ENCODE peak calls at places on chromosomes 1 and 21, in eight cellular contexts. K is AML-193, C is SK-N-DZ, G is OCI-LY7, F is DMS53, E is HEK293T, P is fibroblast of pulmonary artery, B is foreskin fibroblast. U is an unnamed sample.

GRCh38 chr21:36501589-36501892 is 21.6 kb upstream of the CLDN14 start:
- DNase-seq in K (no peak), C (no peak), G (no peak), F (no peak), E (no peak), P (no peak), B (no peak), U (no peak)

GRCh38 chr1:7539772-7540175 is 231.3 kb upstream of the VAMP3 start:
- DNase-seq in K (peak), C (peak), G (no peak), F (peak), E (peak), P (no peak), B (no peak), U (peak)

GRCh38 chr21:35231115-35231514 is 182.0 kb upstream of the RUNX1 start:
- DNase-seq in K (no peak), C (no peak), G (peak), F (peak), E (no peak), P (no peak), B (no peak), U (no peak)

GRCh38 chr1:241992734-241993133 is 6.2 kb downstream of the MAP1LC3C start:
- DNase-seq in K (no peak), C (no peak), G (no peak), F (no peak), E (no peak), P (no peak), B (peak), U (no peak)

GRCh38 chr1:167057297-167057688 is 32.9 kb downstream of the GPA33 start:
- DNase-seq in K (peak), C (peak), G (peak), F (peak), E (peak), P (peak), B (peak), U (peak)

GRCh38 chr1:20624709-20625108 is 8.5 kb upstream of the PINK1 start:
- DNase-seq in K (no peak), C (no peak), G (no peak), F (no peak), E (no peak), P (no peak), B (no peak), U (no peak)

GRCh38 chr1:241212624-241213023 is 144.4 kb downstream of the RGS7 start:
- DNase-seq in K (no peak), C (no peak), G (no peak), F (no peak), E (no peak), P (no peak), B (no peak), U (no peak)

GRCh38 chr1:168742386-168742785 is 13.4 kb upstream of the DPT start:
- DNase-seq in K (no peak), C (no peak), G (no peak), F (peak), E (no peak), P (no peak), B (no peak), U (no peak)

GRCh38 chr1:10374442-10374860 is 24.4 kb upstream of the PGD start:
- DNase-seq in K (peak), C (no peak), G (no peak), F (no peak), E (no peak), P (peak), B (peak), U (no peak)

GRCh38 chr21:45460611-45461368 is 55.8 kb downstream of the COL18A1 start:
- DNase-seq in K (no peak), C (no peak), G (no peak), F (no peak), E (no peak), P (peak), B (peak), U (peak)

GRCh38 chr1:183243190-183244065 is 57.4 kb downstream of the LAMC2 start:
- DNase-seq in K (peak), C (no peak), G (no peak), F (no peak), E (no peak), P (peak), B (peak), U (no peak)

GRCh38 chr1:27570383-27570755 is 33.6 kb downstream of the AHDC1 start:
- DNase-seq in K (no peak), C (no peak), G (no peak), F (no peak), E (no peak), P (no peak), B (no peak), U (no peak)

GRCh38 chr1:1621173-1621661 is 5.9 kb downstream of the MIB2 start:
- DNase-seq in K (no peak), C (no peak), G (no peak), F (no peak), E (no peak), P (no peak), B (no peak), U (no peak)

GRCh38 chr1:201309420-201309819 is 26.1 kb downstream of the PKP1 start:
- DNase-seq in K (peak), C (peak), G (peak), F (peak), E (peak), P (peak), B (peak), U (peak)

GRCh38 chr1:47687618-47687940 is 249.7 kb downstream of the FOXD2 start:
- DNase-seq in K (no peak), C (no peak), G (no peak), F (no peak), E (no peak), P (no peak), B (no peak), U (no peak)

GRCh38 chr1:70961374-70961773 is 86.2 kb downstream of the PTGER3 start:
- DNase-seq in K (no peak), C (no peak), G (no peak), F (no peak), E (no peak), P (no peak), B (no peak), U (no peak)

GRCh38 chr1:165537351-165538107 is 6.3 kb upstream of the LRRC52 start:
- DNase-seq in K (peak), C (no peak), G (no peak), F (peak), E (no peak), P (no peak), B (no peak), U (no peak)

GRCh38 chr1:93629101-93630059 is 52.3 kb downstream of the BCAR3 start:
- DNase-seq in K (peak), C (peak), G (peak), F (peak), E (peak), P (peak), B (peak), U (peak)

GRCh38 chr1:29455781-29456180 is 219.5 kb downstream of the PTPRU start:
- DNase-seq in K (no peak), C (no peak), G (no peak), F (no peak), E (no peak), P (no peak), B (no peak), U (no peak)

GRCh38 chr1:174569240-174569639 is 121.5 kb downstream of the GPR52 start:
- DNase-seq in K (no peak), C (no peak), G (no peak), F (no peak), E (no peak), P (no peak), B (no peak), U (no peak)

GRCh38 chr1:210489491-210489890 is 160.8 kb downstream of the HHAT start:
- DNase-seq in K (no peak), C (no peak), G (no peak), F (peak), E (no peak), P (no peak), B (peak), U (no peak)

GRCh38 chr1:181128592-181129497 is 40.3 kb downstream of the IER5 start:
- DNase-seq in K (peak), C (peak), G (peak), F (no peak), E (no peak), P (no peak), B (peak), U (no peak)

GRCh38 chr1:213231795-213232231 is 180.8 kb downstream of the RPS6KC1 start:
- DNase-seq in K (no peak), C (peak), G (no peak), F (no peak), E (no peak), P (no peak), B (peak), U (no peak)

GRCh38 chr21:42375141-42375905 is 9.0 kb upstream of the TFF1 start:
- DNase-seq in K (no peak), C (no peak), G (no peak), F (no peak), E (no peak), P (no peak), B (no peak), U (no peak)

GRCh38 chr1:40742363-40743061 is 41.1 kb upstream of the KCNQ4 start:
- DNase-seq in K (peak), C (no peak), G (no peak), F (no peak), E (no peak), P (no peak), B (peak), U (no peak)

GRCh38 chr1:110340207-110340468 is 961 bp downstream of the RBM15 start:
- DNase-seq in K (no peak), C (no peak), G (no peak), F (peak), E (no peak), P (no peak), B (no peak), U (no peak)

GRCh38 chr1:192576190-192577144 is 894 bp downstream of the RGS1 start:
- DNase-seq in K (no peak), C (no peak), G (no peak), F (no peak), E (no peak), P (no peak), B (no peak), U (no peak)

GRCh38 chr1:236979149-236979890 is 24.9 kb downstream of the MT1HL1 start:
- DNase-seq in K (no peak), C (no peak), G (no peak), F (no peak), E (no peak), P (no peak), B (no peak), U (no peak)

GRCh38 chr1:159030865-159031472 is 21.3 kb downstream of the IFI16 start:
- DNase-seq in K (no peak), C (no peak), G (no peak), F (no peak), E (no peak), P (no peak), B (no peak), U (no peak)

GRCh38 chr1:116311756-116312691 is 61.0 kb upstream of the ATP1A1 start:
- DNase-seq in K (no peak), C (no peak), G (no peak), F (peak), E (no peak), P (no peak), B (no peak), U (peak)

GRCh38 chr1:162138107-162138506 is 68.6 kb downstream of the NOS1AP start:
- DNase-seq in K (no peak), C (no peak), G (no peak), F (no peak), E (no peak), P (no peak), B (no peak), U (no peak)

GRCh38 chr1:114669562-114670082 is at the start of gene DENND2C:
- DNase-seq in K (no peak), C (peak), G (peak), F (peak), E (peak), P (no peak), B (no peak), U (peak)

U was measured in HT-29.